ENCODE peak calls at places on chromosomes 1 and 21, in nine cellular contexts. I, D, K, Z, P, N, A, S and F are unnamed samples. For H3K9me3, the result is how much of the 10 kb centered on the place peaks cover.

GRCh38 chr1:22275626-22276395 is 132.9 kb upstream of the WNT4 start:
- DNase-seq in I (peak), D (peak), K (peak), Z (peak), P (peak), N (peak), A (peak), S (peak), F (peak)

GRCh38 chr1:24289937-24290595 is 29.1 kb upstream of the GRHL3 start:
- DNase-seq in I (peak), D (no peak), K (peak), Z (no peak), P (no peak), N (no peak), A (peak), S (peak), F (no peak)

GRCh38 chr1:153679337-153680119 is 1.0 kb downstream of the NPR1 start:
- DNase-seq in I (no peak), D (peak), K (no peak), Z (peak), P (no peak), N (no peak), A (peak), S (no peak), F (no peak)

GRCh38 chr1:18271336-18271735 is 163.7 kb downstream of the IGSF21 start:
- DNase-seq in I (no peak), D (no peak), K (no peak), Z (no peak), P (no peak), N (no peak), A (no peak), S (no peak), F (no peak)

GRCh38 chr1:240854367-240854766 is 242.4 kb upstream of the GREM2 start:
- DNase-seq in I (no peak), D (no peak), K (no peak), Z (no peak), P (no peak), N (no peak), A (no peak), S (no peak), F (no peak)

GRCh38 chr1:185526318-185527307 is 207.6 kb upstream of the HMCN1 start:
- DNase-seq in I (no peak), D (no peak), K (no peak), Z (no peak), P (no peak), N (no peak), A (no peak), S (no peak), F (no peak)

GRCh38 chr1:173779946-173780345 is 44.5 kb upstream of the DARS2 start:
- DNase-seq in I (no peak), D (peak), K (no peak), Z (no peak), P (no peak), N (no peak), A (peak), S (no peak), F (no peak)

GRCh38 chr1:205961970-205962820 is 18.9 kb upstream of the SLC26A9 start:
- DNase-seq in I (no peak), D (peak), K (no peak), Z (no peak), P (no peak), N (no peak), A (no peak), S (no peak), F (no peak)

GRCh38 chr1:159141584-159142518 is 29.6 kb upstream of the CADM3 start:
- DNase-seq in I (no peak), D (no peak), K (no peak), Z (no peak), P (no peak), N (no peak), A (no peak), S (no peak), F (no peak)
- H3K9me3 ChIP-seq in I (under half), D (under half), K (under half), Z (under half), P (under half), N (under half), A (under half), S (under half), F (under half)

DNA sequence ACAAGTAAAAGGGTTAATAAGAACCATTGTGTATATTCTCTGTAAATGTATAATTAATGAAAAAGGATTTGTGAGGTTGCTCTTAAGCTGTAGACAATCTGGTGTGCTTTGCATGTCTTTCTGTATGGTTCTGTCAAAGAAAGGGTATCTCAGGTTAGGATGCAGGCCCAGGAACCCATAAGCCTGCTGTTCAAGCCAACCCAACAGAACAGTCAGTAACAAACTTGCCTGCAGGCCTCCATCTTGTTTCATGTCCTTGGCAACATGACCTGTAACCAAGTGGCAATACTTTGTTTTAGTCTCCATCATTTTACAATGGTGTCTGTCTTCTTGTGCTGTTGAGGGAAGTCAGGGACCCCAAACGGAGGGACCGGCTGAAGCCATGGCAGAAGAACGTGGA is 29.2 kb downstream of the CBR1 start:
- DNase-seq in I (no peak), D (no peak), K (no peak), Z (no peak), P (no peak), N (no peak), A (no peak), S (no peak), F (no peak)
- H3K9me3 ChIP-seq in I (under half), D (under half), K (under half), Z (under half), P (under half), N (under half), A (under half), S (under half), F (under half)

GRCh38 chr1:79604490-79605198 is 598.1 kb upstream of the ADGRL4 start:
- DNase-seq in I (no peak), D (no peak), K (no peak), Z (no peak), P (no peak), N (no peak), A (no peak), S (no peak), F (no peak)

GRCh38 chr1:79599257-79599656 is 592.7 kb upstream of the ADGRL4 start:
- DNase-seq in I (no peak), D (no peak), K (no peak), Z (no peak), P (no peak), N (no peak), A (no peak), S (no peak), F (no peak)

GRCh38 chr1:79603862-79604261 is 597.3 kb upstream of the ADGRL4 start:
- DNase-seq in I (peak), D (no peak), K (no peak), Z (no peak), P (no peak), N (no peak), A (peak), S (no peak), F (no peak)
- H3K9me3 ChIP-seq in I (under half), D (under half), K (under half), Z (under half), P (under half), N (under half), A (under half), S (under half), F (under half)

DNA sequence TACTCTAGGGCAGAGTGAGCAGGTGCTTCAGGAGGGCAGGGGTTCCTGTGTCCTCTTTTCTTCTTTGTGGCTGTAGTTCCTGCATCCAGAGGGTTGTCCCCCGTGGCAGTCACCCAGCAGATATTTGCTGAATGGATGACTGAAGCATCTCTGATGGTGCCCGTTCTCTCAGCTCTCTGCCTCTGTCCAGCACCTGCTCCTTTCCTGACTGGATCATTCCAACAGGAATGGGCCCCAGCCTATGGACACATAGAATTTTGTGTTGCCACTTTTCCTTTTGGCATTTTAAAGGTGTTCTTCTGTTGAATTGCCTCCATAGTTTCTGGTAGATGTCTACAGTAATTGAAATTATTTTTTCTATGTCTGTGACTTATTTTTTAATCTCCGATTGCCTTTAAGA is 372.5 kb upstream of the C1orf174 start:
- DNase-seq in I (no peak), D (no peak), K (no peak), Z (no peak), P (no peak), N (no peak), A (no peak), S (no peak), F (no peak)
- H3K9me3 ChIP-seq in I (half or more), D (under half), K (under half), Z (under half), P (under half), N (under half), A (under half), S (under half), F (under half)

DNA sequence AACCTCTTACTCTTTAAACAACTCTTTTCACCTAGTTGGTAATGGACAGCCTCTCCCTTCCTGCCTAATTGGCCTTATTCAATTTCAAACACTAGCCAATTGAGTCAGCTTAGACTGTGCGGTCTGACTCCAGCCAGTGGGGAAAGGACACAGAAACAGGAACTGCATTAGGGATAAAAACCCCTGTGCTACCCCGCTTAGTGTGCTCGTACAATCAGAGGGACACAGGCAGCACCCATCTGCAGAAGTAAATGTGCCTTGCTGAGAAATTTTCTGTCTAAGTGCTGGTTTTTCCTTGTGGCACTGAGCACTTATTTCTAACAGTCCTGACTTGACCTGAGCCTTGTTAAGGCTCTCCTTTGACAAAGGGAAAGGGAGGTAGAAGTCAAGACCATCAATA is 6.0 kb upstream of the CD2 start:
- DNase-seq in I (no peak), D (no peak), K (no peak), Z (no peak), P (no peak), N (no peak), A (no peak), S (no peak), F (no peak)
- H3K9me3 ChIP-seq in I (under half), D (under half), K (under half), Z (under half), P (under half), N (half or more), A (half or more), S (under half), F (under half)